ENCODE peak calls at places on chromosomes 12 and 14, in seven cellular contexts. One of them, this sample, is unnamed.

GRCh38 chr12:29223936-29224921 is 75.2 kb downstream of the FAR2 start:
- ATAC-seq in heart left ventricle: no peak
- ATAC-seq in A549: no peak
- ATAC-seq in naive thymus-derived CD4-positive, alpha-beta T cell: no peak
- ATAC-seq in HepG2: no peak
- ATAC-seq in right cardiac atrium: no peak
- ATAC-seq in aorta: no peak
- ATAC-seq in this sample: no peak

GRCh38 chr12:12254549-12254948 is 12.3 kb downstream of the LRP6 start:
- ATAC-seq in naive thymus-derived CD4-positive, alpha-beta T cell: no peak
- ATAC-seq in heart left ventricle: no peak
- ATAC-seq in HepG2: no peak
- ATAC-seq in aorta: no peak
- ATAC-seq in A549: no peak
- ATAC-seq in right cardiac atrium: no peak
- ATAC-seq in this sample: no peak

GRCh38 chr14:55838529-55839052 is 258.6 kb downstream of the KTN1 start:
- ATAC-seq in right cardiac atrium: no peak
- ATAC-seq in A549: no peak
- ATAC-seq in aorta: no peak
- ATAC-seq in heart left ventricle: no peak
- ATAC-seq in naive thymus-derived CD4-positive, alpha-beta T cell: no peak
- ATAC-seq in HepG2: no peak
- ATAC-seq in this sample: no peak

GRCh38 chr12:63917864-63918742 is 73.6 kb downstream of the SRGAP1 start:
- ATAC-seq in right cardiac atrium: peak; percentile 82
- ATAC-seq in HepG2: peak; percentile 86
- ATAC-seq in naive thymus-derived CD4-positive, alpha-beta T cell: peak; percentile 84
- ATAC-seq in heart left ventricle: peak; percentile 81
- ATAC-seq in A549: peak; percentile 75
- ATAC-seq in aorta: peak; percentile 30
- ATAC-seq in this sample: peak; percentile 84

GRCh38 chr14:105315211-105315721 is 718 bp downstream of the PACS2 start:
- ATAC-seq in aorta: peak; percentile 17
- ATAC-seq in heart left ventricle: peak; percentile 3
- ATAC-seq in right cardiac atrium: peak; percentile 14
- ATAC-seq in naive thymus-derived CD4-positive, alpha-beta T cell: peak; percentile 33
- ATAC-seq in A549: peak; percentile 28
- ATAC-seq in HepG2: peak; percentile 71
- ATAC-seq in this sample: no peak

GRCh38 chr14:97336179-97336578 is 539.0 kb downstream of the VRK1 start:
- ATAC-seq in A549: no peak
- ATAC-seq in right cardiac atrium: no peak
- ATAC-seq in naive thymus-derived CD4-positive, alpha-beta T cell: no peak
- ATAC-seq in HepG2: no peak
- ATAC-seq in aorta: no peak
- ATAC-seq in heart left ventricle: no peak
- ATAC-seq in this sample: no peak

GRCh38 chr12:123427036-123427769 is 9.3 kb downstream of the RILPL2 start:
- ATAC-seq in aorta: no peak
- ATAC-seq in right cardiac atrium: no peak
- ATAC-seq in heart left ventricle: no peak
- ATAC-seq in naive thymus-derived CD4-positive, alpha-beta T cell: peak; percentile 85
- ATAC-seq in A549: peak; percentile 13
- ATAC-seq in HepG2: no peak
- ATAC-seq in this sample: no peak

GRCh38 chr14:99575043-99576023 is 28.7 kb downstream of the CCDC85C start:
- ATAC-seq in A549: peak; percentile 51
- ATAC-seq in heart left ventricle: peak; percentile 37
- ATAC-seq in aorta: no peak
- ATAC-seq in HepG2: peak; percentile 58
- ATAC-seq in right cardiac atrium: peak; percentile 12
- ATAC-seq in naive thymus-derived CD4-positive, alpha-beta T cell: no peak
- ATAC-seq in this sample: no peak

GRCh38 chr12:104055686-104056388 is 5.8 kb upstream of the GLT8D2 start:
- ATAC-seq in HepG2: no peak
- ATAC-seq in naive thymus-derived CD4-positive, alpha-beta T cell: no peak
- ATAC-seq in aorta: peak; percentile 14
- ATAC-seq in right cardiac atrium: peak; percentile 93
- ATAC-seq in heart left ventricle: peak; percentile 97
- ATAC-seq in A549: no peak
- ATAC-seq in this sample: peak; percentile 81

GRCh38 chr14:95564060-95564459 is 29.2 kb downstream of the GLRX5 start:
- ATAC-seq in heart left ventricle: peak; percentile 60
- ATAC-seq in naive thymus-derived CD4-positive, alpha-beta T cell: no peak
- ATAC-seq in right cardiac atrium: peak; percentile 55
- ATAC-seq in aorta: no peak
- ATAC-seq in A549: no peak
- ATAC-seq in HepG2: no peak
- ATAC-seq in this sample: no peak

GRCh38 chr12:11941601-11942360 is 129.0 kb upstream of the BCL2L14 start:
- ATAC-seq in right cardiac atrium: peak; percentile 43
- ATAC-seq in HepG2: no peak
- ATAC-seq in heart left ventricle: no peak
- ATAC-seq in A549: no peak
- ATAC-seq in naive thymus-derived CD4-positive, alpha-beta T cell: no peak
- ATAC-seq in aorta: no peak
- ATAC-seq in this sample: no peak

GRCh38 chr12:93978553-93978952 is 169.8 kb upstream of the PLXNC1 start:
- ATAC-seq in naive thymus-derived CD4-positive, alpha-beta T cell: no peak
- ATAC-seq in aorta: peak; percentile 87
- ATAC-seq in right cardiac atrium: peak; percentile 87
- ATAC-seq in A549: no peak
- ATAC-seq in HepG2: no peak
- ATAC-seq in heart left ventricle: peak; percentile 83
- ATAC-seq in this sample: peak; percentile 83

GRCh38 chr12:57456145-57456700 is 1.1 kb downstream of the INHBE start:
- ATAC-seq in naive thymus-derived CD4-positive, alpha-beta T cell: peak; percentile 31
- ATAC-seq in HepG2: peak; percentile 50
- ATAC-seq in aorta: no peak
- ATAC-seq in A549: peak; percentile 20
- ATAC-seq in right cardiac atrium: no peak
- ATAC-seq in heart left ventricle: no peak
- ATAC-seq in this sample: no peak

GRCh38 chr14:101511620-101512395 is 49.5 kb upstream of the DIO3 start:
- ATAC-seq in naive thymus-derived CD4-positive, alpha-beta T cell: no peak
- ATAC-seq in right cardiac atrium: no peak
- ATAC-seq in heart left ventricle: peak; percentile 29
- ATAC-seq in HepG2: no peak
- ATAC-seq in aorta: no peak
- ATAC-seq in A549: no peak
- ATAC-seq in this sample: no peak

GRCh38 chr12:24608108-24608507 is 340.8 kb downstream of the BCAT1 start:
- ATAC-seq in A549: no peak
- ATAC-seq in aorta: no peak
- ATAC-seq in HepG2: no peak
- ATAC-seq in right cardiac atrium: no peak
- ATAC-seq in naive thymus-derived CD4-positive, alpha-beta T cell: no peak
- ATAC-seq in heart left ventricle: no peak
- ATAC-seq in this sample: no peak

GRCh38 chr12:85029456-85029855 is 6.6 kb downstream of the TSPAN19 start:
- ATAC-seq in right cardiac atrium: no peak
- ATAC-seq in naive thymus-derived CD4-positive, alpha-beta T cell: no peak
- ATAC-seq in aorta: no peak
- ATAC-seq in HepG2: no peak
- ATAC-seq in heart left ventricle: no peak
- ATAC-seq in A549: peak; percentile 54
- ATAC-seq in this sample: no peak

GRCh38 chr12:127290251-127290650 is 976.7 kb upstream of the TMEM132C start:
- ATAC-seq in HepG2: no peak
- ATAC-seq in A549: no peak
- ATAC-seq in naive thymus-derived CD4-positive, alpha-beta T cell: no peak
- ATAC-seq in heart left ventricle: no peak
- ATAC-seq in aorta: no peak
- ATAC-seq in right cardiac atrium: no peak
- ATAC-seq in this sample: no peak

GRCh38 chr14:69750495-69750894 is 16.4 kb upstream of the SRSF5 start:
- ATAC-seq in HepG2: peak; percentile 39
- ATAC-seq in aorta: no peak
- ATAC-seq in naive thymus-derived CD4-positive, alpha-beta T cell: no peak
- ATAC-seq in heart left ventricle: no peak
- ATAC-seq in A549: no peak
- ATAC-seq in right cardiac atrium: no peak
- ATAC-seq in this sample: no peak

GRCh38 chr14:24353551-24354529 is 14.0 kb upstream of the RIPK3 start:
- ATAC-seq in A549: peak; percentile 74
- ATAC-seq in aorta: no peak
- ATAC-seq in naive thymus-derived CD4-positive, alpha-beta T cell: no peak
- ATAC-seq in heart left ventricle: no peak
- ATAC-seq in right cardiac atrium: no peak
- ATAC-seq in HepG2: peak; percentile 75
- ATAC-seq in this sample: no peak

GRCh38 chr12:51218607-51219161 is 822 bp upstream of the POU6F1 start:
- ATAC-seq in A549: peak; percentile 14
- ATAC-seq in heart left ventricle: peak; percentile 18
- ATAC-seq in aorta: no peak
- ATAC-seq in right cardiac atrium: peak; percentile 45
- ATAC-seq in HepG2: peak; percentile 80
- ATAC-seq in naive thymus-derived CD4-positive, alpha-beta T cell: no peak
- ATAC-seq in this sample: no peak

GRCh38 chr12:91098942-91099341 is 12.4 kb downstream of the LUM start:
- ATAC-seq in A549: no peak
- ATAC-seq in naive thymus-derived CD4-positive, alpha-beta T cell: no peak
- ATAC-seq in heart left ventricle: peak; percentile 87
- ATAC-seq in right cardiac atrium: peak; percentile 73
- ATAC-seq in aorta: no peak
- ATAC-seq in HepG2: no peak
- ATAC-seq in this sample: peak; percentile 80

GRCh38 chr12:126139355-126139754 is 1074.1 kb downstream of the AACS start:
- ATAC-seq in HepG2: no peak
- ATAC-seq in right cardiac atrium: no peak
- ATAC-seq in heart left ventricle: no peak
- ATAC-seq in A549: no peak
- ATAC-seq in naive thymus-derived CD4-positive, alpha-beta T cell: no peak
- ATAC-seq in aorta: no peak
- ATAC-seq in this sample: no peak

GRCh38 chr14:64993263-64993662 is 6.6 kb downstream of the FNTB start:
- ATAC-seq in right cardiac atrium: no peak
- ATAC-seq in naive thymus-derived CD4-positive, alpha-beta T cell: peak; percentile 40
- ATAC-seq in HepG2: no peak
- ATAC-seq in aorta: no peak
- ATAC-seq in A549: no peak
- ATAC-seq in heart left ventricle: no peak
- ATAC-seq in this sample: no peak

GRCh38 chr12:32454075-32454474 is 54.7 kb downstream of the FGD4 start:
- ATAC-seq in right cardiac atrium: peak; percentile 61
- ATAC-seq in heart left ventricle: peak; percentile 68
- ATAC-seq in A549: peak; percentile 68
- ATAC-seq in naive thymus-derived CD4-positive, alpha-beta T cell: no peak
- ATAC-seq in HepG2: no peak
- ATAC-seq in aorta: no peak
- ATAC-seq in this sample: peak; percentile 79

GRCh38 chr12:57143454-57143853 is 4.0 kb downstream of the LRP1-AS start:
- ATAC-seq in aorta: no peak
- ATAC-seq in naive thymus-derived CD4-positive, alpha-beta T cell: peak; percentile 43
- ATAC-seq in heart left ventricle: no peak
- ATAC-seq in A549: no peak
- ATAC-seq in HepG2: no peak
- ATAC-seq in right cardiac atrium: no peak
- ATAC-seq in this sample: no peak

DNA sequence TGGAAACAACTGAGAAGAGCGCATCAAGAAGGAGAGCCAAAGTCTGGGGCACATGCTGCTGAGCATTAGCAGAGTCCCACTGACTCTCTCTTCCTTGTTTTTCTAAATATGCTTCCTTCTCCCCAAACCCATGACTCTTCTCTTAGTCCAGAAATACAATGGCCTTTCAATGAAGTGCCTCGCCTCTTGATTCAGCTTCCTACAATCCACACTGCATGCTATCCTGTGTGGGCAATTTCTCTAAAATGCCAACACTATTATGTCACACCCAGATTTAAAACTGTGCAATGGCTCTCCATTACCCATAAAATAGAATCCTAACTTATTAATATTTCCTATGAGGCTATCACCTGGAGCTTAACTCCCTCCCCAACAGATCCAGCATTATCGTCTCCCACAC is 198.6 kb downstream of the RPAP3 start:
- ATAC-seq in heart left ventricle: no peak
- ATAC-seq in aorta: no peak
- ATAC-seq in right cardiac atrium: no peak
- ATAC-seq in naive thymus-derived CD4-positive, alpha-beta T cell: no peak
- ATAC-seq in A549: no peak
- ATAC-seq in HepG2: no peak
- ATAC-seq in this sample: no peak
- H3K4me1 ChIP-seq in heart left ventricle: no peaks in the 10 kb centered on the region
- H3K4me1 ChIP-seq in aorta: peaks cover 7% of the 10 kb centered on the region
- H3K4me1 ChIP-seq in right cardiac atrium: no peaks in the 10 kb centered on the region
- H3K4me1 ChIP-seq in naive thymus-derived CD4-positive, alpha-beta T cell: no peaks in the 10 kb centered on the region
- H3K4me1 ChIP-seq in A549: no peaks in the 10 kb centered on the region
- H3K4me1 ChIP-seq in HepG2: no peaks in the 10 kb centered on the region
- H3K4me1 ChIP-seq in this sample: no peaks in the 10 kb centered on the region

DNA sequence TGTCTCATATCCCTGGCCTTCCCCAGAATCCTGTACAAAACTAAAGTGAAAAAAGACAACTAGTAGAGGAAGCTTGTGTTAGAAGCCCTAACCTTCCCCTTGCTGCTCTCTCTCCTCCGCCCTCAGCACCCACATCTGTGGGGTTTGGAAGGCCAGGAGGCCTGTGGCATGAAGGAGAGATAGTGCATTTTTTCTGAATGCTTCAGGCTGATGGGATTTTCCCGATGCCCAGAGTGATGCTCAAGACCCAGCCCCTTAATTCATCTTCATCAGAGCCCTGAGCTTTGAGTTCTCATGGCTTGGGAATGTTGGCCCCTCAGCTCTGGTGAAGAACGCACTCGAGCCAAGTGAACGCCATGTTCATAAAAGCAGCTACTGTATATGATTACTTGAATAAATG is 5.9 kb downstream of the FGF6 start:
- ATAC-seq in HepG2: no peak
- ATAC-seq in A549: no peak
- ATAC-seq in heart left ventricle: no peak
- ATAC-seq in aorta: no peak
- ATAC-seq in naive thymus-derived CD4-positive, alpha-beta T cell: no peak
- ATAC-seq in right cardiac atrium: no peak
- ATAC-seq in this sample: no peak
- H3K4me1 ChIP-seq in HepG2: no peaks in the 10 kb centered on the region
- H3K4me1 ChIP-seq in A549: no peaks in the 10 kb centered on the region
- H3K4me1 ChIP-seq in heart left ventricle: peaks cover 15% of the 10 kb centered on the region
- H3K4me1 ChIP-seq in aorta: no peaks in the 10 kb centered on the region
- H3K4me1 ChIP-seq in naive thymus-derived CD4-positive, alpha-beta T cell: no peaks in the 10 kb centered on the region
- H3K4me1 ChIP-seq in right cardiac atrium: peaks cover 4% of the 10 kb centered on the region
- H3K4me1 ChIP-seq in this sample: no peaks in the 10 kb centered on the region

DNA sequence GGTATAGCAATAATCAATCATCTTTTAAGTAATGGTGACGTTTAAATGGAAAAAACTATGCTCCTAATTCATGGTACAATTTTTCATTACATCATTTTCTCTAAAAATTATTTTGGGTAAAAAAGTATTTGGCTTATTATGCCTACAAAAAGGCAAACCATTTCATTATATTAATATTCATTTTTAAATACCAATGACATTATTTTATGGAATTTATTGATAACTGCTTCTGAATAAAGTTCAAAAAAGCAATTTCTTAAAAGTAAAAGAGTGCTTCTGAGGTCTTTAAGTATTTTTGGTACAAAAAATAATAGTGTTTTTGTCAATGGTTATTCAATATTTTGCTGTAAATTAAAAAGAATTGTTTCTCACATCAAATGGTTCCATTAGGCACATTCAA is 12.2 kb downstream of the SLC38A2 start:
- ATAC-seq in heart left ventricle: no peak
- ATAC-seq in naive thymus-derived CD4-positive, alpha-beta T cell: no peak
- ATAC-seq in aorta: no peak
- ATAC-seq in A549: no peak
- ATAC-seq in right cardiac atrium: no peak
- ATAC-seq in HepG2: no peak
- ATAC-seq in this sample: no peak
- H3K4me1 ChIP-seq in heart left ventricle: peaks cover 33% of the 10 kb centered on the region
- H3K4me1 ChIP-seq in naive thymus-derived CD4-positive, alpha-beta T cell: peaks cover 6% of the 10 kb centered on the region
- H3K4me1 ChIP-seq in aorta: peaks cover 9% of the 10 kb centered on the region
- H3K4me1 ChIP-seq in A549: peaks cover 70% of the 10 kb centered on the region
- H3K4me1 ChIP-seq in right cardiac atrium: peaks cover 2% of the 10 kb centered on the region
- H3K4me1 ChIP-seq in HepG2: peaks cover 26% of the 10 kb centered on the region
- H3K4me1 ChIP-seq in this sample: peaks cover 27% of the 10 kb centered on the region

GRCh38 chr12:121669525-121669908 is at the start of gene MORN3:
- ATAC-seq in right cardiac atrium: no peak
- ATAC-seq in aorta: no peak
- ATAC-seq in naive thymus-derived CD4-positive, alpha-beta T cell: no peak
- ATAC-seq in heart left ventricle: no peak
- ATAC-seq in HepG2: peak; percentile 29
- ATAC-seq in A549: no peak
- ATAC-seq in this sample: no peak
- H3K4me1 ChIP-seq in right cardiac atrium: peaks cover 2% of the 10 kb centered on the region
- H3K4me1 ChIP-seq in aorta: no peaks in the 10 kb centered on the region
- H3K4me1 ChIP-seq in naive thymus-derived CD4-positive, alpha-beta T cell: peaks cover 47% of the 10 kb centered on the region
- H3K4me1 ChIP-seq in heart left ventricle: peaks cover 14% of the 10 kb centered on the region
- H3K4me1 ChIP-seq in HepG2: peaks cover 39% of the 10 kb centered on the region
- H3K4me1 ChIP-seq in A549: peaks cover 12% of the 10 kb centered on the region
- H3K4me1 ChIP-seq in this sample: peaks cover 10% of the 10 kb centered on the region

This sample was measured in gastroesophageal sphincter.